ENCODE peak calls at places on chromosome 3, in six cellular contexts. X is dorsolateral prefrontal cortex, Z is HCT116, P is cardiac muscle cell, S is left ventricle myocardium inferior, D is PC-9. U is an unnamed sample.

GRCh38 chr3:58082047-58082446 is 73.8 kb downstream of the FLNB start:
- DNase-seq in P (no peak), S (no peak), Z (no peak), D (no peak), X (no peak), U (no peak)

GRCh38 chr3:87855626-87856025 is 203.2 kb downstream of the CGGBP1 start:
- DNase-seq in Z (no peak), D (no peak), S (no peak), P (no peak), X (no peak), U (no peak)

GRCh38 chr3:45607790-45608189 is 13.2 kb downstream of the LIMD1 start:
- DNase-seq in D (no peak), Z (no peak), P (no peak), S (peak), X (no peak), U (no peak)

GRCh38 chr3:130759692-130760338 is 13.2 kb upstream of the PIK3R4 start:
- DNase-seq in X (no peak), Z (peak), P (peak), D (peak), S (no peak), U (peak)

GRCh38 chr3:9226326-9226725 is 23.1 kb downstream of the SRGAP3 start:
- DNase-seq in D (peak), X (no peak), P (no peak), S (no peak), Z (no peak), U (no peak)

GRCh38 chr3:149296972-149297371 is 36.5 kb downstream of the TM4SF18 start:
- DNase-seq in P (no peak), S (no peak), D (no peak), Z (no peak), X (no peak), U (no peak)

GRCh38 chr3:49794926-49795905 is 4.5 kb downstream of the CDHR4 start:
- DNase-seq in D (no peak), Z (no peak), P (no peak), S (peak), X (no peak), U (no peak)

GRCh38 chr3:37967252-37967881 is 23.2 kb upstream of the VILL start:
- DNase-seq in X (peak), S (peak), P (peak), Z (peak), D (peak), U (peak)

GRCh38 chr3:128173849-128174248 is 20.6 kb downstream of the EEFSEC start:
- DNase-seq in S (no peak), D (no peak), P (peak), Z (no peak), X (no peak), U (no peak)

GRCh38 chr3:128173241-128173640 is 20.0 kb downstream of the EEFSEC start:
- DNase-seq in D (no peak), S (no peak), X (no peak), Z (no peak), P (no peak), U (no peak)

GRCh38 chr3:128167973-128168674 is 14.8 kb downstream of the EEFSEC start:
- DNase-seq in X (no peak), D (no peak), P (no peak), Z (no peak), S (no peak), U (no peak)

GRCh38 chr3:128168830-128169229 is 15.5 kb downstream of the EEFSEC start:
- DNase-seq in P (no peak), Z (no peak), D (no peak), S (no peak), X (no peak), U (no peak)

DNA sequence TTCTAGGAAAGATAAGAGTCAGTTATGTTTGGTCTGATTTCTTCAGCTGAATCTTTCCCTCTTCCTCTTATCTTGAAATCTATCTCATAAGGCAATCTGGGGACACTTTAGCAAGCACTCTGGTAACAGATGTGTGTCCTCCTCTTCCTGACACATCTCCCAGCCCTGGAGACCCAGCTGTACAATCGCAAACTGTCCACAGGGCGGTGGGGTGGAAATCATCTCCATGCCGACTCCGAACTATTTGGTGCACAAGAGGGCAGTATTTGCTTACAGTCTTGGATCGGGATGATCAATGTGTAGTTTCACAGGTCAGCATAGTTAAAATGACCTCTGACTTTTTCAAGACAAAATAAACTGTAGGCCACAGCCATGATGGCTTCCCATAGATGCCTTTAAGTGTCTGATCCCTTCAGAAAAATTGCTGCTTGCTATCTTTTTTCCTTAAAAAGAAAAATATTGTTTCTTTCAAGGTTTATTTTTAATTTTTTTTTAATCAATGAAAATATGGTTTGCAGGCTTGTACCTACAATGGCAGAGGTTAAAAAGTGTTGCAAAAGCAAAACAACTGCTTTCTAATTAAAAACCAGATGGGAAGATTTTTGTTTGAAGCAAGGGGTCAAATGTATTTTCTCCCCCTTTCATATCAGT is 17.7 kb downstream of the EEFSEC start:
- DNase-seq in S (no peak), D (peak), X (no peak), Z (peak), P (peak), U (no peak)
- TF ChIP-seq CTCF in S (peak), D (peak), X (peak), Z (peak), P (peak), U (no peak)

DNA sequence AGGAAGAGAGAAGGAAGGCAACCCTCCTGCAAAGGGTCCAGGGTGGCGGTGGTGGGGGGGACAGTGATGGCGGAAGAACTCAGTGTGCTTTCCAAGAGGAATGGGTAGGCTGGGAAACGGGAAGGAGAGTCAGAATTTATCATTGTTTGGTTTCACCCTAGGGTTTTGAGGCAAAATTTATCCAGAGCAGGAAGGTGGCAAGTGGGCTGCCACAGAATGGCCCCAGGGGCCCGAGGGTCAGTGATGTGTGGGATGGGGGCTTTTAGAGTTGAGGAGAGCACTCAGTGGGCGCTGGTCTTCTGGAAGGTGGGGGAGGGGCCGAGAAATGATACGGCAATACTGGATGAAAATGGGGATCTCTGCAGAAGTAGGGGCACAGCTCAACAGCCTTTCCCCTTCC is 581 bp downstream of the FAM131A start:
- DNase-seq in D (no peak), X (no peak), S (no peak), P (no peak), Z (no peak), U (no peak)
- H3K27ac ChIP-seq in D (no peak), X (peak), S (peak), P (no peak), Z (no peak), U (no peak)

GRCh38 chr3:156781310-156782230 is 44.6 kb upstream of the LEKR1 start:
- DNase-seq in Z (no peak), D (no peak), P (no peak), X (no peak), S (no peak), U (no peak)
- H3K4me3 ChIP-seq in Z (no peak), D (no peak), P (no peak), X (no peak), S (no peak), U (no peak)

GRCh38 chr3:67362686-67363085 is 291.7 kb downstream of the SUCLG2 start:
- DNase-seq in P (no peak), S (no peak), X (no peak), Z (no peak), D (peak), U (no peak)
- TF ChIP-seq CTCF in P (no peak), S (no peak), X (no peak), Z (no peak), D (no peak), U (no peak)

GRCh38 chr3:175464362-175464761 is 605.2 kb downstream of the NAALADL2 start:
- DNase-seq in P (no peak), Z (no peak), D (no peak), S (no peak), X (no peak), U (no peak)
- H3K27ac ChIP-seq in P (no peak), Z (no peak), D (no peak), S (no peak), X (no peak), U (no peak)

GRCh38 chr3:106049876-106050275 is 181.1 kb upstream of the CBLB start:
- DNase-seq in X (no peak), S (no peak), Z (no peak), P (no peak), D (no peak), U (no peak)

GRCh38 chr3:106048946-106049481 is 180.2 kb upstream of the CBLB start:
- DNase-seq in S (no peak), X (no peak), Z (no peak), D (no peak), P (no peak), U (no peak)
- H3K4me3 ChIP-seq in S (no peak), X (no peak), Z (no peak), D (no peak), P (no peak), U (no peak)

GRCh38 chr3:171393032-171393744 is 67.0 kb downstream of the TNIK start:
- DNase-seq in X (no peak), P (peak), S (no peak), D (no peak), Z (no peak), U (no peak)

GRCh38 chr3:171402281-171402680 is 57.9 kb downstream of the TNIK start:
- DNase-seq in X (no peak), Z (no peak), P (no peak), S (no peak), D (no peak), U (no peak)

GRCh38 chr3:171396048-171396447 is 64.2 kb downstream of the TNIK start:
- DNase-seq in Z (no peak), D (no peak), P (no peak), X (no peak), S (no peak), U (no peak)

GRCh38 chr3:171399842-171400241 is 60.4 kb downstream of the TNIK start:
- DNase-seq in P (no peak), X (no peak), Z (no peak), S (peak), D (no peak), U (no peak)

GRCh38 chr3:171398343-171398742 is 61.9 kb downstream of the TNIK start:
- DNase-seq in Z (no peak), P (no peak), D (no peak), S (no peak), X (no peak), U (no peak)
- TF ChIP-seq CTCF in Z (no peak), P (no peak), D (no peak), S (no peak), X (no peak), U (no peak)

GRCh38 chr3:54067060-54067459 is 55.3 kb upstream of the CACNA2D3 start:
- DNase-seq in S (no peak), D (no peak), Z (no peak), X (no peak), P (no peak), U (no peak)

GRCh38 chr3:54064486-54064885 is 57.9 kb upstream of the CACNA2D3 start:
- DNase-seq in S (no peak), D (no peak), Z (no peak), X (no peak), P (no peak), U (no peak)

GRCh38 chr3:54066253-54066652 is 56.1 kb upstream of the CACNA2D3 start:
- DNase-seq in Z (no peak), X (no peak), S (no peak), D (no peak), P (no peak), U (no peak)

GRCh38 chr3:54065551-54065950 is 56.8 kb upstream of the CACNA2D3 start:
- DNase-seq in Z (no peak), S (no peak), P (no peak), D (no peak), X (no peak), U (no peak)

GRCh38 chr3:54065140-54065539 is 57.2 kb upstream of the CACNA2D3 start:
- DNase-seq in S (no peak), P (no peak), D (no peak), Z (no peak), X (no peak), U (no peak)
- H3K27ac ChIP-seq in S (no peak), P (no peak), D (no peak), Z (no peak), X (no peak), U (no peak)

DNA sequence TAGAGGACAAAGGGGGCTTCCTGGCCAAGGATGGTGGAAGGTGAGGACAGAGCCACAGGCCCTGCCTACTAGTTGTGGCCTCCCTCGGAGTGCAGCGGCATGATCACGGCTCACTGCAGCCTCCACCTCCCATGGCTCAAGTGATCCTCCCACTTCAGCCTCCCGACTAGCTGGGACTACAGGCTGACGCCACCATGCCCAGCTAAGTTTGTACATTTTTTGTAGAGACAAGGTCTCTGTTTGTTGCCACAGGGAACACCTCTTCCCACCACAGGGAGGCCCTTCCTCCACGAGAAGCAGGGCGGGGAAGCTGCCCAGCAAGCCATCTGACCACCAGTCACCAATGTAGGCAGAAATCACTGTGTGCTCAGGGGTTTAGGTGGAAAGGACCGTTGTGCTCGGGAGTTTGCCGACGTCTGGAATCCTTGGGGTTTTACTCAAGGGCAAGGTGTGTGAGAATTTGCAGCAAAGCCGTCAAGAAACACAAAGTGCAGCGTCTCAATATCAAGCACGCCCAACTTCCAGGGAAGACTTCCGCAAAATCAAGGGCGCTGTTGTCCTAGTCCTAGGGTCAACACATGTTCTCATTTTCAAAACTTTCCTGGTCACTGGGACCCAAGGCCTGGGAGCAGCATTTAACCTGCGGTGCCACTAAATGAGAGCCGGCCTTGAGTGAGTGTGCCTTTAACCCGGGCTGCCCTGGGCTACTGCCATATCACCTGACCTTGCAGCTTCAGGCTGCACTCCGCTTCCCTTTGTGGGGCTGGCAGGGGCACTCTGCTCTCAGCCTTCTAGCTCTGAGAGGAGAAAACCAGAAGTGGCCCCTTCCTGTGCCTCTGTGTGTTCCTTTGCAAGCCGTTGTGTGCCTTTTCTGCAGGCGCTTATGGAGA is 65.7 kb downstream of the SLC12A8 start:
- DNase-seq in D (no peak), Z (no peak), S (peak), X (no peak), P (peak), U (no peak)
- H3K4me3 ChIP-seq in D (no peak), Z (no peak), S (peak), X (no peak), P (no peak), U (no peak)

GRCh38 chr3:125045965-125046364 is 9.8 kb downstream of the HEG1 start:
- DNase-seq in P (no peak), S (no peak), D (no peak), Z (no peak), X (no peak), U (no peak)
- TF ChIP-seq CTCF in P (peak), S (no peak), D (no peak), Z (no peak), X (no peak), U (no peak)